ENCODE peak calls at places on chromosomes 4 and X, in four cellular contexts. E is heart left ventricle, V is brain microvascular endothelial cell, D is DND-41. S is an unnamed sample.

GRCh38 chr4:15963001-15963451 is at the start of gene FGFBP2:
- DNase-seq in E (peak; percentile 50), V (peak; percentile 63), D (peak; percentile 59), S (no peak)

GRCh38 chrX:129144172-129145038 is 378.9 kb downstream of the SMARCA1 start:
- DNase-seq in E (no peak), V (peak; percentile 27), D (no peak), S (no peak)

GRCh38 chrX:68807818-68808217 is 21.0 kb upstream of the EFNB1 start:
- DNase-seq in E (no peak), V (no peak), D (no peak), S (no peak)

GRCh38 chr4:77652237-77652897 is 46.7 kb downstream of the CXCL13 start:
- DNase-seq in E (no peak), V (no peak), D (no peak), S (no peak)

GRCh38 chrX:4935387-4935786 is 1221.9 kb upstream of the PRKX start:
- DNase-seq in E (no peak), V (no peak), D (no peak), S (no peak)

GRCh38 chrX:106955004-106955772 is 35.0 kb downstream of the CLDN2 start:
- DNase-seq in E (no peak), V (no peak), D (no peak), S (peak; percentile 5)

GRCh38 chrX:54442790-54443189 is 2.6 kb downstream of the TSR2 start:
- DNase-seq in E (no peak), V (no peak), D (no peak), S (no peak)

GRCh38 chr4:106334732-106335131 is 18.4 kb downstream of the AIMP1 start:
- DNase-seq in E (no peak), V (peak; percentile 55), D (no peak), S (no peak)

GRCh38 chr4:189117426-189117825 is 823.2 kb upstream of the FRG1 start:
- DNase-seq in E (no peak), V (no peak), D (no peak), S (no peak)

GRCh38 chr4:166318810-166319525 is 445.9 kb downstream of the TLL1 start:
- DNase-seq in E (no peak), V (peak; percentile 93), D (no peak), S (peak; percentile 44)

GRCh38 chrX:30280428-30280827 is 28.8 kb downstream of the NR0B1 start:
- DNase-seq in E (no peak), V (no peak), D (peak; percentile 15), S (no peak)

GRCh38 chrX:153470411-153471363 is at the start of gene HAUS7:
- DNase-seq in E (peak; percentile 90), V (peak; percentile 77), D (peak; percentile 88), S (peak; percentile 45)

DNA sequence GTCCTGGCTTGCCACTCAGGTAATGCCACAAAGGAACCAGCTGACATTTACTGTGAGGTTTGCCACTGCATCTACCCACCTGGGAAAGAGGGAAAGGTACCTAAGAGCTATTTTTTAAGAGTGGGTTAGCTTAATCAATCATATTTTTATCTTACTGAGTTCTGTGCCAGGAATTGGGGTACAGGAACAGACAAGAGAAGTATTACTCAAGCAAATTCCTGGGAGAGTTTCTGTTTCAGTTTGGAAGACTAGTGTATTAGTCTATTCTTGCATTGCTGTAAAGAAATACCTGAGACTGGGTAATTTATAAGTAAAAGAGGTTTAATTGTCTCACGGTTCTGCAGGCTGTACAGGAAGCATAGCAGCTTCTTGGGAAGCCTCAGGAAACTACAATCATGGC is 23.2 kb downstream of the PSMD10 start:
- DNase-seq in E (no peak), V (no peak), D (no peak), S (no peak)
- H3K27ac ChIP-seq in E (no peak overlapping the region), V (no peak overlapping the region), D (no peak overlapping the region), S (peak overlapping the region; percentile 32)

DNA sequence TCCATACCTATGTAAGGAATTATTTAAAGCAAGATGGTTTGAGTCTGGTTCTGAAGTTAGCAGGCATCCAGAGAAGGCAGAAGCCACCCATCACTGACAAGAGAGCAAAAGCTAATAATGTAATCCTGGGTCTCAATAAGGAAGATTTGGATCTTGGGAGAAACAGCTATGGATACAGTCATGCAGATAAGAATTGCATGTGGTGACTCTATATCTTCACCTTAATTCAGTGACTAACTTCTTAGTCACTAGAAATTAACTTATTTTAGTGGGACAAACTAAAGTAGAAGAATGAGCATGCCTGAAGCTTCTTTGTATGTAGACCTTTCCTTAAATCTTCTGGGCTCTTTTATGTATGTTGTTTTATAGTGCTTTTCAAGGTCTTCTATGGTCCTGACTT is 66.6 kb downstream of the ATP10D start:
- DNase-seq in E (no peak), V (no peak), D (no peak), S (no peak)
- H3K27ac ChIP-seq in E (no peak overlapping the region), V (peak overlapping the region; percentile 71), D (no peak overlapping the region), S (peak overlapping the region; percentile 50)

DNA sequence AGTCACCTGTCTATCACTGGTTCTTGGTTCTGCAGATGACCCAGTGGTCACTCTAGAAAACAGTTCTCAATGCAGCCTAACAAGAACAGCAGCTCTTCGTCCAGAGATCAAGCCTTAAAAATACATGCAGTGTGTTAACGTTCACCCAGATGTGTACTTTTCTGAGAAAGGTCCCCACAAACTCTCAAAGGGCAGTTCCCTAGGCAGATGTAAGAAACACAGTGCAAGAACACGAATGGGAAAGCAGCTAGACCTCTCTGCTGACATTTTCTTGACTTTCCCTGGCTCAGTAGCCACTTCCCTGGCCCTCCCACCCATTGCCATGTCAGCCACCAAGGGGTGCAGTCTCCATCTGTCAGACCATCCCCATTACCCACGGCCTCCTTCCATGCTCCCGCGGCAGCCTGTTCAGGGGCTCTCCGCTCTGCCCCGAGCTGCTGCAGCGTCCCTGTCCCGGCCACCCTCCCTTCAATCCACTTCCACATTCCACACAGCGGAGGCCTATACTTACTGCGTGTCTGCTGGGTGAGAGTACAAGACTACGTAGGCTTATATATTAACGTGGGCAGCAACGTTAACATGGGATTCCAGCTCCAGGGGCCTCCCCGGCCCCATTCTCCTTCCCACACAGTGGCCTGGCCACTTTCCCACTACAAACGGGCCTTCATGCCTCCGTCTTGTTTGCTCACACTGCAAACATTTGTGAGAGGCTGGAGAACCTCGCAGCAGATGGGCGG is 34.3 kb downstream of the IRF2 start:
- DNase-seq in E (no peak), V (peak; percentile 87), D (no peak), S (no peak)
- H3K27ac ChIP-seq in E (peak overlapping the region; percentile 1), V (peak overlapping the region; percentile 46), D (no peak overlapping the region), S (no peak overlapping the region)

DNA sequence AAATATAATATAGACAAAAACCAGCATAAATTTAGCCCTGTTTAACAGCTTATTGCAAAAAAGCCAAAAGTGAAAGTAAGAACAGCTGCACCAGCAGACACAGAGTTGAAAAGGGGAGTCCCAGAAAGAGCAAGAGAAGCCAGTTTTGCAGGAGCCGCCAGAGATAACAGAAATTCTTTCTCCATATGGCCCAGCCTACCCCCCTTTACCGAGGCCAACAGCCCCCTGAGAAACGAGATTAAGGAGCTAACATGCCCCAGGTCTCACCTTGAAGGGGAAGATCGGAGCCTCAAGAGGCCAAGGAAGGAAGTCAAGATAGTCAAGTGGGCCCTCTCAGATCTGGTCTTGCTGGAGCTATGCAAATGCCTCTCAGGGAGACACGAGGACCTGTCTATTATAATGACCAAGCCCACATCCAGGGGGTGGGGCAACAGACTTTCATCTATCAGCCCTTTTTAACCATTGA is 4.8 kb downstream of the ACOX3 start:
- DNase-seq in E (no peak), V (no peak), D (peak; percentile 47), S (no peak)
- H3K27ac ChIP-seq in E (peak overlapping the region; percentile 21), V (no peak overlapping the region), D (peak overlapping the region; percentile 70), S (no peak overlapping the region)

DNA sequence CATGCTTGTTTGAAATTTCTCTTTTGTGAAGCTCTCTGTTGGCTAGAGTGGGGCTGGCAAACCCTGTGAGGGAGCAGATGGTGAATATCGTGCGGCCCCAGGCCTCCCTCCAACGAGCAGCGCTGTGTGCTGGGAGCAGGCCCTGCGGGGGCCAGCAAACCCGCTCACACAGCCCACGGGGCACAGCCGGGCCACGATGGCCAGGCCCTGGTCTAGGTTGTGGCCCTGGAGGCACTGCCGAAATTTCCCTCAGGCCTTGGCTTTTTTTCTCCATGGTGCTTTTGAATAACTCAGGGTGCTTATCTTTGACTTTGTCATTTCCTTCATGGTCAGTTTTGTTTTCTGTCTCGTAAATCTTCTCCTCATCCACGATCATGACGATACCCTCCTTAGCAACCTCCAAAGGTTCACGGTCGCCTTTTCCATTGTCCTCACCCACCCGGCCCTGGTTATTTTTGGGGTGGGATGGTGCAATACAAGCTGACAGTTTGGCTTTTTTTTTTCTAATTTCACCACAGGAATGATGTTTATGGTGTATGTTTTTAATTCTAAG is 20.7 kb downstream of the PCGF3 start:
- DNase-seq in E (no peak), V (no peak), D (no peak), S (no peak)
- H3K27ac ChIP-seq in E (no peak overlapping the region), V (no peak overlapping the region), D (no peak overlapping the region), S (no peak overlapping the region)

GRCh38 chr4:184462724-184463123 is 11.6 kb downstream of the IRF2 start:
- DNase-seq in E (no peak), V (no peak), D (no peak), S (no peak)
- H3K27ac ChIP-seq in E (no peak overlapping the region), V (no peak overlapping the region), D (no peak overlapping the region), S (no peak overlapping the region)

DNA sequence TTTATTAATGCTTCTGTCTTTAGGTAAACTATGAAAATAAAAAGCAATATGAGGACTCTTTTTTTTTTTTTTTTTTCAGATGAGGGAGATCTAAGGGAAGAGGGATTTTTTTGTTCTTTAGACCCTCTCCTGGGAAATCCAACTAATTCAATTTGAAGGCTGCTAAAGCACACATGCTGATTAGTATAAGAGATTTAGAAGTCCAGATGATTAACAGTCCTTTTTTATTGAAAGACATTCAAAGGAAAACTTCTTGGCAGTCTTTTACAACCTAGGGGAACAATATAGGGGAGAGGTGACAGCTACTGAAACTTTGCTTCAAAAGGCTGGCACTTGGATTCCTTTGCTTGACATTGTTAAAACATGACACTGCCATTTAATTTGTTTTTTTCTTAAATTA is 602.5 kb downstream of the RAPGEF2 start:
- DNase-seq in E (no peak), V (no peak), D (no peak), S (no peak)
- H3K27ac ChIP-seq in E (no peak overlapping the region), V (no peak overlapping the region), D (no peak overlapping the region), S (no peak overlapping the region)

GRCh38 chr4:172868271-172868670 is 300.3 kb upstream of the GALNT7 start:
- DNase-seq in E (no peak), V (no peak), D (no peak), S (no peak)

GRCh38 chr4:172865531-172866127 is 303.0 kb upstream of the GALNT7 start:
- DNase-seq in E (no peak), V (no peak), D (no peak), S (no peak)

GRCh38 chr4:172866421-172866820 is 302.2 kb upstream of the GALNT7 start:
- DNase-seq in E (no peak), V (no peak), D (no peak), S (no peak)

GRCh38 chr4:172869621-172870268 is 298.9 kb upstream of the GALNT7 start:
- DNase-seq in E (no peak), V (no peak), D (no peak), S (no peak)

GRCh38 chr4:172871381-172871780 is 297.2 kb upstream of the GALNT7 start:
- DNase-seq in E (no peak), V (no peak), D (no peak), S (no peak)
- H3K27ac ChIP-seq in E (no peak overlapping the region), V (no peak overlapping the region), D (no peak overlapping the region), S (no peak overlapping the region)

DNA sequence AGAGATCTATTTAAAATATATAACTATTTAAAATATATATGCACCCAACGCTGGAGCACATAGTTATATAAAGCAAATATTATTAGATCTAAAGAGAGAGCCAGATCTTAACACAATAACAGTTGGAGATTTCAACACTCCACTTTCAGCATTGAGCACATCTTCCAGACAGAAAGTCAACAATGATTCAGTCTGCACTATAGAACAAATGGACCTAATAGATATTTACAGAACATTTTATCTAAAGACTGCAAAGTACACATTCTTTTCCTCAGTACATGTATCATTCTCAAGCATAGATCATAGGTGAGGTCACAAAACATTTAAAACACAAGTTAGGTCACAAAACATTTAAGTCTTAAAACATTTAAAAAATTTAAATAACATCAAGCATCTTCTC is 36.4 kb downstream of the NLRP2B start:
- DNase-seq in E (no peak), V (no peak), D (no peak), S (peak; percentile 31)
- H3K27ac ChIP-seq in E (no peak overlapping the region), V (no peak overlapping the region), D (no peak overlapping the region), S (peak overlapping the region; percentile 31)

S was measured in epithelial cell of prostate.